ENCODE peak calls at places on chromosomes 6 and 20, in six cellular contexts. X, C, I, S, A and V are unnamed samples.

GRCh38 chr6:137872071-137872470 is 5.0 kb downstream of the TNFAIP3 start:
- DNase-seq in A (no peak), X (no peak), C (peak; percentile 80), I (no peak), S (no peak), V (no peak)

GRCh38 chr6:164016056-164016455 is 601.5 kb downstream of the QKI start:
- DNase-seq in X (no peak), I (no peak), A (no peak), S (no peak), C (no peak), V (no peak)

GRCh38 chr6:108737594-108738546 is 110.4 kb upstream of the ARMC2 start:
- DNase-seq in A (no peak), S (peak; percentile 89), I (peak; percentile 69), C (peak; percentile 99), X (no peak), V (no peak)

GRCh38 chr6:142015011-142015410 is 117.7 kb upstream of the GJE1 start:
- DNase-seq in C (no peak), A (no peak), S (no peak), I (no peak), X (no peak), V (no peak)

GRCh38 chr6:73704260-73704659 is 8.3 kb downstream of the CD109 start:
- DNase-seq in S (peak; percentile 73), C (peak; percentile 100), X (no peak), I (peak; percentile 23), A (no peak), V (no peak)

GRCh38 chr20:55415567-55416142 is 589.7 kb downstream of the CBLN4 start:
- DNase-seq in A (no peak), I (no peak), C (peak; percentile 12), X (no peak), S (peak; percentile 5), V (no peak)

GRCh38 chr6:104908431-104909139 is 48.3 kb upstream of the LIN28B start:
- DNase-seq in I (no peak), A (no peak), X (no peak), S (no peak), C (no peak), V (no peak)

GRCh38 chr20:13006825-13007224 is 1.9 kb upstream of the SPTLC3 start:
- DNase-seq in C (peak; percentile 81), S (peak; percentile 45), I (no peak), A (no peak), X (no peak), V (no peak)

GRCh38 chr6:12709116-12709515 is 7.5 kb upstream of the PHACTR1 start:
- DNase-seq in A (no peak), C (peak; percentile 19), I (no peak), X (no peak), S (peak; percentile 18), V (no peak)

GRCh38 chr20:44993343-44993742 is 27.0 kb downstream of the STK4 start:
- DNase-seq in X (no peak), A (no peak), S (peak; percentile 32), C (no peak), I (no peak), V (no peak)

GRCh38 chr6:101150226-101150625 is 243.3 kb upstream of the GRIK2 start:
- DNase-seq in S (no peak), X (no peak), I (no peak), C (no peak), A (no peak), V (no peak)

GRCh38 chr6:119307041-119307440 is 42.5 kb downstream of the MAN1A1 start:
- DNase-seq in X (no peak), A (no peak), C (no peak), S (no peak), I (no peak), V (no peak)

GRCh38 chr6:129677634-129678325 is 32.2 kb downstream of the ARHGAP18 start:
- DNase-seq in X (no peak), S (no peak), A (no peak), C (peak; percentile 42), I (no peak), V (peak; percentile 53)

GRCh38 chr20:3696200-3696599 is 14.4 kb upstream of the ADAM33 start:
- DNase-seq in S (no peak), X (no peak), A (no peak), I (no peak), C (peak; percentile 41), V (no peak)

GRCh38 chr6:134065706-134066105 is 13.3 kb upstream of the SLC2A12 start:
- DNase-seq in I (no peak), X (no peak), S (peak; percentile 27), A (no peak), C (peak; percentile 52), V (no peak)

GRCh38 chr6:72084992-72085569 is 198.7 kb downstream of the RIMS1 start:
- DNase-seq in I (no peak), C (peak; percentile 28), X (no peak), S (peak; percentile 29), A (no peak), V (no peak)
- TF ChIP-seq CTCF in I (peak; percentile 48), C (peak; percentile 37), X (peak; percentile 5), S (peak; percentile 32), A (peak; percentile 57), V (peak; percentile 50)

GRCh38 chr20:32509639-32510066 is 75.5 kb downstream of the NOL4L start:
- DNase-seq in I (no peak), C (peak; percentile 11), X (no peak), S (no peak), A (no peak), V (no peak)
- TF ChIP-seq CTCF in I (no peak), C (peak; percentile 12), X (no peak), S (no peak), A (peak; percentile 27), V (no peak)

GRCh38 chr6:33091957-33092356 is 16.2 kb downstream of the HLA-DPB1 start:
- DNase-seq in I (peak; percentile 39), C (no peak), S (no peak), A (peak; percentile 83), X (no peak), V (peak; percentile 80)
- TF ChIP-seq CTCF in I (peak; percentile 30), C (peak; percentile 45), S (peak; percentile 53), A (peak; percentile 68), X (peak; percentile 69), V (peak; percentile 20)

DNA sequence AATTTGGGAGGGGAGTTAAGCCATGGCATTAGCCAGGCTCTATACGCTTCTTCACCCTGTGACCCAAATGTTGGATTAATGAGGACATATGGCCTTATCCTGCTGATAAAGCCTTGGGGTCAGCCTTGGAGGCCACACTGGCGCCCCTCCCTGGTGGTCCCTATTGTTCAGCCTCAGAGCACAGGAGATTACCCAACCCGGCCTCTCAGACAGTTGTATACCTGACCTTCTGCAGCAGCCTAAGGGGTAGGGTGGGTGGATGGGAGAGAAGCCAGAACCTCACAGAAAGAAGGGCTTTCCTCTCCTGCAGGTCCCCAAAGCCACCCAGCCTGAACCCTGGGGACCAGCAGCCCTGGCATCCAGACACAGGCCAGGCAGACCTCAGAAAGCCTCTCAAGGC is 76.8 kb downstream of the LINC00237 start:
- DNase-seq in X (no peak), A (no peak), C (no peak), I (no peak), S (no peak), V (no peak)
- TF ChIP-seq CTCF in X (no peak), A (no peak), C (no peak), I (no peak), S (no peak), V (no peak)